ENCODE peak calls at places on chromosome 14, in seven cellular contexts. F is mammary epithelial cell; D is right cardiac atrium; O is stomach; G is colonic mucosa; B is lower lobe of right lung; U is CD4-positive, alpha-beta T cell. T is an unnamed sample.

GRCh38 chr14:33611405-33612183 is 339.3 kb downstream of the EGLN3 start:
- DNase-seq in O (no peak), U (no peak), B (no peak), F (peak; percentile 12), D (no peak), G (no peak), T (no peak)

GRCh38 chr14:85250369-85250768 is 279.6 kb upstream of the FLRT2 start:
- DNase-seq in G (no peak), F (no peak), O (no peak), B (no peak), U (no peak), D (no peak), T (no peak)

GRCh38 chr14:36367985-36368774 is 47.7 kb upstream of the MBIP start:
- DNase-seq in F (no peak), G (no peak), O (no peak), D (no peak), B (no peak), U (no peak), T (no peak)

GRCh38 chr14:40347675-40348074 is 915.4 kb upstream of the FBXO33 start:
- DNase-seq in F (no peak), D (no peak), B (no peak), U (no peak), G (no peak), O (no peak), T (no peak)

GRCh38 chr14:59707778-59708635 is 131.4 kb upstream of the CCDC175 start:
- DNase-seq in D (no peak), U (no peak), F (no peak), O (no peak), B (no peak), G (no peak), T (no peak)

GRCh38 chr14:101408077-101408831 is 153.0 kb upstream of the DIO3 start:
- DNase-seq in F (no peak), D (no peak), G (no peak), O (no peak), B (no peak), U (no peak), T (no peak)

GRCh38 chr14:22822017-22822618 is 6.9 kb upstream of the SLC7A7 start:
- DNase-seq in O (no peak), D (no peak), F (no peak), G (no peak), U (no peak), B (no peak), T (peak; percentile 78)

GRCh38 chr14:75310295-75311059 is 31.8 kb downstream of the FOS start:
- DNase-seq in F (peak; percentile 46), O (peak; percentile 74), D (peak; percentile 96), G (peak; percentile 74), U (no peak), B (peak; percentile 85), T (peak; percentile 92)

GRCh38 chr14:39762576-39763401 is 330.6 kb upstream of the FBXO33 start:
- DNase-seq in G (no peak), U (no peak), B (no peak), O (no peak), F (no peak), D (no peak), T (no peak)

GRCh38 chr14:102075155-102075554 is 11.7 kb downstream of the HSP90AA1 start:
- DNase-seq in O (no peak), F (no peak), U (no peak), D (no peak), G (no peak), B (no peak), T (peak; percentile 36)

GRCh38 chr14:58713677-58714076 is 75.9 kb downstream of the DACT1 start:
- DNase-seq in F (no peak), D (no peak), B (no peak), O (no peak), G (no peak), U (no peak), T (no peak)

GRCh38 chr14:92513204-92513965 is at the start of gene RIN3:
- DNase-seq in F (peak; percentile 46), D (peak; percentile 70), O (no peak), B (peak; percentile 80), G (peak; percentile 52), U (no peak), T (peak; percentile 89)

DNA sequence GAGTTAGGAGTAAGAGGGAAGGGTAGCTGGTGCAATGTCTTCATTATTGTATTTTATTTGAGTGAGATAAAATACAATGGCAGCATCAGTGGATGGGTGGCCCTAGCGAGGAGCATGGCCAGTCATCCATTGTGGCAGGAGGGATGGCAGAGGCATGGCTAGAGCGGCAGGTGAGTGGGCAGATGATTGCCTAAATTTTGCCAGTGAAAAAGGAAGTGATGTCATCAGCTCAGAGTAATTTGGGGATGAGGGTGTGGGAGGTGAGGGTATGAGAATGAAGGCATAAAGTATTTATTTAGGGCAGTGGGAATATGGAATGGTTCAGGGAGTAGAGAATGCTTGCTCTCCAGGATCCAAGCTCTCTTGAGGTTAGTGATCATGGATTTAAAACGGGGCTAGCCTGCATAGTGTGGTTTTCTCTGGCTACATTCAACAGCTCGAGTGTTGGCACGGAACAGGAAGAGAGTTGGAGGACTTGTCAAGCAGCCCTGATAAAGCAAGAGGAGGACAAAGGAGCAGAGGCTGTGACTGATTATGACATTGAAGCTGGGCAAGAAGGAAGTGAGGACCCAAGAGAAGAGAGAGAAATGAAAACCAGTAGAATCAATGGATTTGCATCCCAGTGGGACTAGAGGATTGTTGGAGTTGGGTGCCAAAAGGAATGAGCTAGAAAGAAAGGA is 18.7 kb upstream of the SERPINA6 start:
- DNase-seq in O (no peak), B (no peak), F (no peak), U (no peak), G (no peak), D (no peak), T (no peak)
- H3K27ac ChIP-seq in O (peak overlapping the region; percentile 6), B (peak overlapping the region; percentile 36), F (peak overlapping the region; percentile 71), U (no peak overlapping the region), G (peak overlapping the region; percentile 72), D (peak overlapping the region; percentile 30), T (no peak overlapping the region)

GRCh38 chr14:50529288-50530179 is 2.8 kb downstream of the MAP4K5 start:
- DNase-seq in D (no peak), U (no peak), F (peak; percentile 35), O (no peak), B (no peak), G (no peak), T (no peak)

GRCh38 chr14:50532502-50533313 is at the start of gene MAP4K5:
- DNase-seq in B (peak; percentile 95), D (peak; percentile 94), F (peak; percentile 86), O (peak; percentile 93), G (peak; percentile 92), U (peak; percentile 82), T (peak; percentile 95)

GRCh38 chr14:50531595-50532501 is 521 bp downstream of the MAP4K5 start:
- DNase-seq in F (peak; percentile 54), G (peak; percentile 47), B (peak; percentile 74), D (peak; percentile 59), U (peak; percentile 7), O (peak; percentile 48), T (peak; percentile 89)

GRCh38 chr14:50530794-50531193 is 1.6 kb downstream of the MAP4K5 start:
- DNase-seq in F (peak; percentile 10), D (no peak), G (no peak), U (no peak), B (no peak), O (no peak), T (no peak)

DNA sequence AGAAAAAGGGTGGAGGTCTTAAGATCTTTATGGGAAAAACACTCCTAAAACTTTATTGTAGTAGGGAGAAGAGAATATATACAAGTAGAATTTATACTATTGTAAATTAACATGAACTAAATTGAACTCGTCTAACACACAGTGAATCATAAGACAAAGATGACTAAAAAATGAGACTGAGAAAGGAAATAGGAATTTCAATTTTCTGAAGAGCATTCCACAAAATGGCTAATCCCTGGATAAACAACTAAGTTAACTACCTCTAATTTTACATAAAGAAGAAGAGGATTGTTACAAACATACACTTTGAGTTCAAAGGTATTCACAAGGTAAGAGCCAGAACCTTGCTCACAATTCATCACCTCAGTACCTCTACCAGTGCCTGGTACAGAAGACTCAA is 2.0 kb downstream of the MAP4K5 start:
- DNase-seq in G (no peak), D (no peak), U (no peak), O (no peak), B (no peak), F (peak; percentile 47), T (no peak)
- H3K27ac ChIP-seq in G (no peak overlapping the region), D (no peak overlapping the region), U (no peak overlapping the region), O (peak overlapping the region; percentile 98), B (no peak overlapping the region), F (peak overlapping the region; percentile 86), T (no peak overlapping the region)

DNA sequence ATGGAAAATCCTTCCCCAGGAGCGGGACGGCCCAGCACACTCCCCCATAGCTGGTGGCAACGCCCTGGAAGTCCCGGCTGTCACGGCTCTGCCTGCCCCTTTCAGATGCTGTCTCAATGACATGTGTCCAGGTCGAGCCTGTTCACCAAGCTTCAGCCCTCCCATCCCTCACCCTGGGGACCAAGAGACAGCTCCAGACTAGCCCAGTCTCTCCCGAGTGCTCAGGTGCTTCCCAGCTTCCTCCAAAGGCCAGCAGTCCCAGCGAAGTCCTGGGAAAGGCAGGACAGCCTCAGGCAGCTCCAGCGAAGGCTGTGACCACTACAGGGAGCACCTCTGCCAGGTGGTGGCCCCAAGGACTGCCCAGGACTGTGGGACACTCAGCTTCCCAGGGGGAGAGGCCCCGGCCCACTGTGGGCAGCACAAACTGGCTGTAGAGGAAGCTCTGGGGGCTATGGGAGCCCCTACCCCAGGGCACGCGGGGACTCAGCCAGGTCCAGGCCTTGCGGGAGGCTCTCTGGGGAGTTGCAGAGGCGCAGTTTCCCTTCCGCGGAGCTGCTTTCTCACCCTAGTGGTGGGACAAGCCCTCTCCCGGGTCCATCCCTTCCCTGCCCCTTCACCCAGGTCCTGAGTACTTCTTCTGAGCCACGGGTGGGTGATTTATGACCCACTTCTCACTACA is 33.6 kb downstream of the TNFAIP2 start:
- DNase-seq in U (no peak), F (no peak), D (no peak), B (no peak), G (no peak), O (no peak), T (no peak)
- H3K27ac ChIP-seq in U (no peak overlapping the region), F (no peak overlapping the region), D (no peak overlapping the region), B (no peak overlapping the region), G (no peak overlapping the region), O (no peak overlapping the region), T (no peak overlapping the region)

GRCh38 chr14:105178868-105179140 is 2.3 kb downstream of the NUDT14 start:
- DNase-seq in U (no peak), F (no peak), D (no peak), O (no peak), G (no peak), B (no peak), T (no peak)

GRCh38 chr14:105176513-105176912 is 4.6 kb downstream of the NUDT14 start:
- DNase-seq in B (no peak), U (no peak), F (no peak), O (no peak), G (no peak), D (no peak), T (no peak)

GRCh38 chr14:105179191-105179590 is 1.9 kb downstream of the NUDT14 start:
- DNase-seq in B (no peak), U (no peak), D (no peak), O (no peak), G (no peak), F (no peak), T (no peak)

GRCh38 chr14:105178069-105178867 is 2.8 kb downstream of the NUDT14 start:
- DNase-seq in O (no peak), D (no peak), U (no peak), F (no peak), B (no peak), G (no peak), T (no peak)

DNA sequence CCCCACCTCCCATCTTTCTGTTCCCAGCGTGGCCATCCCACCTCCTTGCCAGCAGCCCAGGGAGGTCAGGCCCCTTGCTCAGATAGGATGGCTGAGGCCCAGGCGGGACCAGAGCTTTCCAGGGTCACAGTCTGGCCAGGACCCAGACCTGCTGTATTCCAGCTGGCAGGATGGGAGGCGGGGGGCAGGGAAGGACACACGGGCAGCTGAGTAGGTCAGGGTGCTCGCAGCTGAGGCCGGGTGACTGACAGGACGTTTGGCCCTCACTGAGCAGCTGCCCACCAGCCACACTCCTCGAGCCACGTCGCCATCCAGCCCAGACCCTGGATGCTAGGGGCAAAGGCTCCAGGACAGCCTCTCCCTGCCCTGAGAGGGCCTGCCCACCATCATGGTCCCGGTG is 4.0 kb downstream of the NUDT14 start:
- DNase-seq in U (no peak), B (no peak), F (no peak), D (no peak), G (no peak), O (no peak), T (no peak)
- H3K27ac ChIP-seq in U (no peak overlapping the region), B (no peak overlapping the region), F (no peak overlapping the region), D (no peak overlapping the region), G (no peak overlapping the region), O (no peak overlapping the region), T (no peak overlapping the region)